ENCODE peak calls at places on chromosomes 2 and 18, in nine cellular contexts. Q, L, G, N, S, T, D, X and W are unnamed samples.

GRCh38 chr2:73983322-73984202 is 1.1 kb upstream of the TET3 start:
- DNase-seq in Q (no peak), L (peak), G (no peak), N (peak), S (no peak), T (peak), D (no peak), X (no peak), W (peak)

GRCh38 chr2:46964835-46965560 is 49.4 kb upstream of the MCFD2 start:
- DNase-seq in Q (no peak), L (no peak), G (no peak), N (peak), S (no peak), T (no peak), D (no peak), X (no peak), W (no peak)

GRCh38 chr18:23422751-23423418 is 30.2 kb upstream of the RIOK3 start:
- DNase-seq in Q (peak), L (no peak), G (no peak), N (peak), S (no peak), T (peak), D (no peak), X (no peak), W (peak)

GRCh38 chr2:192499476-192499875 is 304.7 kb upstream of the TMEFF2 start:
- DNase-seq in Q (no peak), L (no peak), G (no peak), N (peak), S (no peak), T (no peak), D (no peak), X (no peak), W (no peak)

GRCh38 chr2:224764565-224765236 is 48.5 kb upstream of the CCDC195 start:
- DNase-seq in Q (no peak), L (no peak), G (no peak), N (no peak), S (no peak), T (no peak), D (no peak), X (no peak), W (no peak)

GRCh38 chr2:45654250-45654649 is 2.8 kb downstream of the PRKCE start:
- DNase-seq in Q (no peak), L (no peak), G (no peak), N (no peak), S (no peak), T (no peak), D (no peak), X (no peak), W (no peak)

GRCh38 chr2:134973241-134974146 is 54.9 kb downstream of the CCNT2 start:
- DNase-seq in Q (no peak), L (no peak), G (no peak), N (no peak), S (no peak), T (no peak), D (no peak), X (no peak), W (no peak)

GRCh38 chr2:157875720-157876065 is 437 bp downstream of the ACVR1 start:
- DNase-seq in Q (no peak), L (no peak), G (no peak), N (peak), S (no peak), T (peak), D (no peak), X (no peak), W (no peak)

GRCh38 chr2:41194235-41194634 is 742.3 kb upstream of the SLC8A1 start:
- DNase-seq in Q (peak), L (no peak), G (no peak), N (no peak), S (no peak), T (no peak), D (no peak), X (no peak), W (no peak)

GRCh38 chr2:157898591-157898996 is 22.5 kb upstream of the ACVR1 start:
- DNase-seq in Q (peak), L (no peak), G (no peak), N (peak), S (peak), T (no peak), D (peak), X (no peak), W (no peak)